ENCODE peak calls at places on chromosomes 7 and 10, in four cellular contexts. H is upper lobe of left lung, K is neural crest cell, Z is GM12865. Q is an unnamed sample.

GRCh38 chr10:131167036-131167860 is 144.3 kb downstream of the TCERG1L start:
- DNase-seq in Z (no peak), K (no peak), H (no peak), Q (no peak)

GRCh38 chr10:51300617-51301350 is 226.5 kb downstream of the PRKG1 start:
- DNase-seq in H (no peak), K (no peak), Z (no peak), Q (no peak)

GRCh38 chr7:50292165-50292757 is 12.3 kb upstream of the IKZF1 start:
- DNase-seq in Z (no peak), K (no peak), H (no peak), Q (no peak)

GRCh38 chr7:27175626-27176342 is 1.7 kb upstream of the HOXA10 start:
- DNase-seq in Z (no peak), K (no peak), H (peak; percentile 16), Q (no peak)

GRCh38 chr10:121073743-121074142 is 222.6 kb downstream of the WDR11 start:
- DNase-seq in K (no peak), Z (no peak), H (no peak), Q (no peak)

GRCh38 chr7:22665816-22666375 is 61.1 kb upstream of the IL6 start:
- DNase-seq in K (no peak), Z (no peak), H (no peak), Q (no peak)

GRCh38 chr10:110992011-110992800 is 72.8 kb downstream of the SHOC2 start:
- DNase-seq in Z (peak; percentile 5), H (no peak), K (no peak), Q (no peak)

GRCh38 chr7:107948645-107949442 is 54.1 kb downstream of the LAMB1 start:
- DNase-seq in K (no peak), Z (no peak), H (no peak), Q (no peak)

GRCh38 chr10:95601116-95601719 is 40.0 kb upstream of the SORBS1 start:
- DNase-seq in K (peak; percentile 81), H (peak; percentile 74), Z (peak; percentile 79), Q (peak; percentile 82)

DNA sequence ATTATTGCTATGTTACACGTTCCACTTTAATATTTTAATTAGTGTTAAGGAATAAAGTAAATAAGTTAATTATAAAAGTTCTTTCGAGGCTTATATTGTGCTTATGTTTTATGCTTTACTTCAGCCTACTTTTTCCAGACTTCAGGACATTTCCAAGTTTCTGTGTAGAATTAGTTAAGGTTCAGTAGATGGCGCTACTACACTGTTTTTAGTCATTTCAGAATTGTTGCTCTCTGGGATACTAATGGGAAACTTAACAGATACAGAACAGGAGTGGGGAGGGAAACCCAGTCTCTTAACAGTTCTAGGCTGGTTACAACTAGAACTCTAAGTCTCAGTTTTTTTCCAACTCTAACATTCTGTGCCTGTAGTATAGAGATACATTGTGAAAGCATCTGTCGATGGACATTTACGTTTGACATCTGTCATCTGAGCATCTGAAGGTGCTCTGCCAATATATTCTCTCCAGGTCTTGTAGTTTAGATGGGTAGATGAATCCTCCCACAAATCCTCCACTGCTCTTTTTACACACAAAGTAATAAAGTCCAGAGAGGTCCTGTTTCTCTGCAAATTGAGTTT is 56.8 kb upstream of the FAM171A1 start:
- DNase-seq in K (no peak), Z (peak; percentile 5), H (no peak), Q (no peak)
- TF ChIP-seq CTCF in K (peak; percentile 82), Z (peak; percentile 15), H (peak; percentile 22), Q (peak; percentile 58)

DNA sequence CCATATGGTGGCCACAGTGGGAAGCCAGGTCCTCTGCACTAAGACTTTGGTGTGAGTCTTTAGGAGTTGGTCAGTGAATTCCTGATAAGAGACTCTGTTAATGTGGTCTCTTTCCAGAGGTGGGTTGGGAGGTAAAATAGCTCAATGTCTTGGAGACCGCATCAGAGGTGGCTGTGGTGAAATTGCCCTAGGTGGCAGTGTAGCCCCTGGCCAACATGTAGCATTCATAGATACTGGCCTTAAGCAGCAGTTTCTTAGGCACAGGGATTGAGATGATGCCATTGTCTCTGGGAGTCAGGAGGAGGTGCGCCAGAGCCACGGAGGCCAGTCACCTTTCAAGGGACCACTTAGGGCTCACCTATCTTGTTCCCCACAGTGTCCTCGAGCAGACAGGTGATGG is 202.8 kb downstream of the CREB5 start:
- DNase-seq in Z (no peak), H (no peak), K (no peak), Q (no peak)
- TF ChIP-seq CTCF in Z (peak; percentile 12), H (peak; percentile 9), K (peak; percentile 14), Q (no peak)

DNA sequence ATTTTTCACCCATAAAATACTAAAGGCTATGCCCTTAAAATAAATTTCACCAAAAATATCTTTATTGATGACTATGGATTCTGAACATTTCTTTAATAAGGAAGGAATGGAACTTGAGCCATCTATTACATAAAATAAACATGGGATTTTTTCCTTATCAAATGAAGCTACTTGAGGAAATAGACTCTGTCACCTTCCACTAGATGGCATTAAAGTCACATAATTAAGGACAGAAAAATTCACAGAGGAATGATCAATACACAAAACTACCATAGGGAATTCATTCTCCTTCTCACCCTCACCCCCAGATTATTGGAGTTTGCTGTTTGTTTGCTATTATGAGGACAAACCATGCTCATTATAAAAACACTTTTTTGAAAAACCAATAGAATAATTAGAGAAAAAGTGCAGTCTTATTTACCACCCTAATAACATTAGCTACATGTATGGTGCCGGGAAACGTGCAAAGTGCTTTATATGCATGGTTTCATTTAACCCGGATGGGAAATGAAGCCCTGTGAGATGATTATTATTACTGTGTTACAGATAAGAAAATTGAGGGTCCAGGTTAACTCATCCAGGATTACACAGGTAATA is 21.1 kb upstream of the FOXI2 start:
- DNase-seq in K (no peak), Z (peak; percentile 20), H (no peak), Q (no peak)
- TF ChIP-seq CTCF in K (peak; percentile 78), Z (peak; percentile 19), H (no peak), Q (no peak)

GRCh38 chr7:28986028-28986427 is 27.9 kb upstream of the TRIL start:
- DNase-seq in H (peak; percentile 70), K (no peak), Z (no peak), Q (no peak)

GRCh38 chr7:28988091-28988490 is 30.0 kb upstream of the TRIL start:
- DNase-seq in H (no peak), K (no peak), Z (no peak), Q (no peak)

GRCh38 chr7:28988818-28989595 is 30.9 kb upstream of the TRIL start:
- DNase-seq in H (no peak), K (no peak), Z (no peak), Q (no peak)

GRCh38 chr7:28984631-28985030 is 26.5 kb upstream of the TRIL start:
- DNase-seq in K (no peak), H (peak; percentile 72), Z (no peak), Q (no peak)

DNA sequence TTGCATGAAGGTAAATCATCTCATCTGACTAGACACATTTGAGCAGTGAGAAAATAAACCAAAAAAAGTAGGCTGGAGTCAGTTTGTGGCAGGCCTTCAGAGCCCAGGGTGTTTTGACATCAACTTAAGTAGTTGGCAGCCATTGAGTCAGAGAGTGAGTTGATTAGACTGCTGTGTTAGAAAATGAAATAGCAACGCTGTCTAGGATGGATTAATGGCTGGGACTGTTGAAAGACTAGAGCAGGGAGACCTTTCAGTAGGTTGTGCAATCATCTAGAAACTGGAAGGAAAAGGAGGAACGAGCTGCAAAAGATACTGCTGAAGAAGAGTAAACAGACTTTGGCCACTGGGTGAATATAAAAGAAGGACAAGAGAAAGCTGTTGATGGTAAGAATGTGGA is 28.6 kb upstream of the TRIL start:
- DNase-seq in Z (no peak), H (no peak), K (no peak), Q (no peak)
- TF ChIP-seq CTCF in Z (no peak), H (no peak), K (no peak), Q (no peak)